ENCODE peak calls at places on chromosomes 5 and 9, in four cellular contexts. U is stimulated activated CD4-positive, alpha-beta T cell treated with anti-CD3 and anti-CD28 coated beads, Interleukin-15, amount 100 ng/mL, for 24 hours; O is GM04504; F is choroid plexus epithelial cell. M is an unnamed sample.

GRCh38 chr5:168109441-168109840 is 182.0 kb upstream of the WWC1 start:
- DNase-seq in F (no peak), O (no peak), U (no peak), M (no peak)

GRCh38 chr9:6459718-6460117 is 46.7 kb downstream of the UHRF2 start:
- DNase-seq in U (no peak), O (no peak), F (no peak), M (no peak)

GRCh38 chr9:79195904-79196303 is 375.9 kb upstream of the TLE4 start:
- DNase-seq in F (peak; percentile 92), U (no peak), O (peak; percentile 74), M (no peak)

GRCh38 chr9:117014061-117014460 is 327.0 kb downstream of the TRIM32 start:
- DNase-seq in O (no peak), U (no peak), F (no peak), M (no peak)

GRCh38 chr5:122195784-122196394 is 66.5 kb downstream of the ZNF474 start:
- DNase-seq in U (no peak), O (no peak), F (peak; percentile 80), M (no peak)

GRCh38 chr5:98773214-98773463 is 324 bp upstream of the RGMB start:
- DNase-seq in U (no peak), F (no peak), O (no peak), M (no peak)

GRCh38 chr5:168365581-168366081 is 74.2 kb downstream of the WWC1 start:
- DNase-seq in U (no peak), F (no peak), O (peak; percentile 22), M (peak; percentile 92)

GRCh38 chr5:127404190-127404589 is 113.2 kb upstream of the PRRC1 start:
- DNase-seq in F (no peak), U (no peak), O (no peak), M (no peak)

GRCh38 chr5:149651686-149652085 is 70.4 kb downstream of the ARHGEF37 start:
- DNase-seq in F (no peak), U (peak; percentile 21), O (no peak), M (no peak)

GRCh38 chr9:124969401-124969800 is 28.5 kb upstream of the GOLGA1 start:
- DNase-seq in O (no peak), U (no peak), F (no peak), M (no peak)

GRCh38 chr9:130664191-130665028 is at the start of gene PRDM12:
- DNase-seq in F (no peak), U (no peak), O (no peak), M (no peak)

GRCh38 chr5:120614512-120614911 is 150.4 kb downstream of the PRR16 start:
- DNase-seq in U (no peak), F (peak; percentile 86), O (no peak), M (no peak)

GRCh38 chr5:146137967-146138403 is 32.6 kb upstream of the PLAC8L1 start:
- DNase-seq in F (peak; percentile 91), U (no peak), O (no peak), M (no peak)

GRCh38 chr5:115778417-115778816 is 38.0 kb downstream of the CDO1 start:
- DNase-seq in F (peak; percentile 6), U (no peak), O (no peak), M (no peak)

GRCh38 chr9:68851657-68852056 is 146.6 kb downstream of the PIP5K1B start:
- DNase-seq in O (no peak), F (no peak), U (no peak), M (no peak)

GRCh38 chr9:118331622-118332045 is 627.4 kb downstream of the TLR4 start:
- DNase-seq in U (no peak), F (peak; percentile 59), O (peak; percentile 38), M (peak; percentile 61)

GRCh38 chr9:115146581-115147021 is 28.6 kb upstream of the TNC start:
- DNase-seq in F (peak; percentile 75), U (no peak), O (peak; percentile 88), M (no peak)

GRCh38 chr5:150263801-150264621 is 25.6 kb downstream of the CAMK2A start:
- DNase-seq in U (no peak), F (peak; percentile 85), O (peak; percentile 74), M (peak; percentile 100)

GRCh38 chr9:72661401-72662135 is 140.2 kb downstream of the TMC1 start:
- DNase-seq in F (peak; percentile 36), O (peak; percentile 29), U (no peak), M (no peak)

GRCh38 chr5:83856898-83857297 is 136.2 kb upstream of the HAPLN1 start:
- DNase-seq in F (no peak), O (no peak), U (no peak), M (no peak)

GRCh38 chr9:133634024-133634691 is 2.0 kb upstream of the DBH start:
- DNase-seq in O (no peak), F (no peak), U (no peak), M (no peak)

GRCh38 chr9:92738661-92739081 is 26.0 kb downstream of the BICD2 start:
- DNase-seq in F (no peak), U (no peak), O (no peak), M (peak; percentile 37)

GRCh38 chr9:88291853-88292252 is 96.4 kb upstream of the SPIN1 start:
- DNase-seq in O (no peak), F (no peak), U (no peak), M (no peak)

GRCh38 chr5:1552469-1553255 is 28.9 kb upstream of the LPCAT1 start:
- DNase-seq in U (no peak), F (peak; percentile 14), O (no peak), M (peak; percentile 67)

GRCh38 chr9:971901-972511 is 4.4 kb upstream of the DMRT3 start:
- DNase-seq in F (no peak), U (peak; percentile 50), O (no peak), M (no peak)

GRCh38 chr9:129185991-129186390 is 7.9 kb upstream of the IER5L start:
- DNase-seq in O (no peak), F (peak; percentile 39), U (peak; percentile 48), M (no peak)

GRCh38 chr5:68544656-68545565 is 329.4 kb downstream of the PIK3R1 start:
- DNase-seq in O (no peak), U (no peak), F (no peak), M (no peak)

GRCh38 chr5:179759961-179760541 is 27.4 kb downstream of the MAML1 start:
- DNase-seq in O (no peak), F (no peak), U (peak; percentile 51), M (no peak)

GRCh38 chr5:125117556-125117955 is 371.1 kb upstream of the ZNF608 start:
- DNase-seq in U (no peak), O (peak; percentile 85), F (no peak), M (no peak)

GRCh38 chr9:2286306-2286705 is 271.2 kb downstream of the SMARCA2 start:
- DNase-seq in O (no peak), U (no peak), F (no peak), M (no peak)

GRCh38 chr5:120749737-120750136 is 285.6 kb downstream of the PRR16 start:
- DNase-seq in U (no peak), O (no peak), F (no peak), M (no peak)

GRCh38 chr9:128102861-128103588 is 24.5 kb downstream of the PTGES2 start:
- DNase-seq in U (no peak), O (no peak), F (no peak), M (no peak)

GRCh38 chr5:154840435-154841272 is 9.7 kb downstream of the FAXDC2 start:
- DNase-seq in U (no peak), F (peak; percentile 30), O (no peak), M (no peak)

M was measured in RWPE2.